ENCODE peak calls at places on chromosomes 7 and 10, in eight cellular contexts. L, V, C, O, Y, E, W and M are unnamed samples.

GRCh38 chr10:93749218-93749799 is 8.4 kb upstream of the LGI1 start:
- DNase-seq in L (peak; percentile 16), V (no peak), C (peak; percentile 28), O (no peak), Y (no peak), E (no peak), W (no peak), M (no peak)

GRCh38 chr10:79345241-79346011 is 1.8 kb upstream of the PPIF start:
- DNase-seq in L (no peak), V (no peak), C (no peak), O (no peak), Y (no peak), E (peak; percentile 18), W (no peak), M (peak; percentile 54)

GRCh38 chr10:13291821-13292773 is 7.8 kb downstream of the PHYH start:
- DNase-seq in L (no peak), V (no peak), C (no peak), O (no peak), Y (no peak), E (no peak), W (no peak), M (no peak)

GRCh38 chr7:45574521-45575500 is 643 bp downstream of the ADCY1 start:
- DNase-seq in L (no peak), V (no peak), C (no peak), O (peak; percentile 55), Y (peak; percentile 29), E (no peak), W (peak; percentile 49), M (peak; percentile 51)

GRCh38 chr7:95527776-95528250 is 42.1 kb downstream of the ASB4 start:
- DNase-seq in L (no peak), V (no peak), C (no peak), O (no peak), Y (no peak), E (peak; percentile 28), W (no peak), M (no peak)

GRCh38 chr7:479115-479947 is 40.3 kb downstream of the PDGFA start:
- DNase-seq in L (no peak), V (peak; percentile 21), C (no peak), O (no peak), Y (no peak), E (no peak), W (peak; percentile 19), M (peak; percentile 8)

GRCh38 chr7:151736403-151736909 is 140.5 kb downstream of the PRKAG2 start:
- DNase-seq in L (peak; percentile 52), V (no peak), C (peak; percentile 54), O (peak; percentile 23), Y (peak; percentile 44), E (peak; percentile 73), W (peak; percentile 96), M (no peak)

GRCh38 chr7:7641129-7641663 is 644 bp downstream of the UMAD1 start:
- DNase-seq in L (no peak), V (no peak), C (peak; percentile 11), O (peak; percentile 45), Y (no peak), E (no peak), W (peak; percentile 11), M (no peak)

GRCh38 chr7:142409471-142409870 is 151.6 kb upstream of the PRSS58 start:
- DNase-seq in L (no peak), V (no peak), C (no peak), O (no peak), Y (no peak), E (no peak), W (no peak), M (no peak)

GRCh38 chr10:44387853-44388251 is 3.0 kb upstream of the CXCL12 start:
- DNase-seq in L (no peak), V (no peak), C (no peak), O (no peak), Y (peak; percentile 15), E (no peak), W (no peak), M (peak; percentile 33)

GRCh38 chr10:68471586-68472408 is at the start of gene DNA2:
- DNase-seq in L (peak; percentile 14), V (peak; percentile 80), C (peak; percentile 66), O (peak; percentile 97), Y (peak; percentile 62), E (peak; percentile 48), W (peak; percentile 50), M (peak; percentile 81)

GRCh38 chr7:107560898-107561516 is 2.7 kb downstream of the COG5 start:
- DNase-seq in L (no peak), V (no peak), C (no peak), O (no peak), Y (no peak), E (no peak), W (no peak), M (no peak)

GRCh38 chr7:31873816-31874597 is 187.0 kb downstream of the PPP1R17 start:
- DNase-seq in L (no peak), V (no peak), C (no peak), O (no peak), Y (no peak), E (no peak), W (no peak), M (no peak)

GRCh38 chr7:52311886-52312285 is 723.5 kb upstream of the POM121L12 start:
- DNase-seq in L (no peak), V (no peak), C (no peak), O (no peak), Y (no peak), E (no peak), W (no peak), M (no peak)

GRCh38 chr10:33746176-33746575 is 411.7 kb upstream of the NRP1 start:
- DNase-seq in L (no peak), V (no peak), C (no peak), O (no peak), Y (no peak), E (no peak), W (no peak), M (no peak)

GRCh38 chr7:150594817-150595216 is 27.6 kb downstream of the GIMAP4 start:
- DNase-seq in L (no peak), V (no peak), C (no peak), O (no peak), Y (no peak), E (no peak), W (no peak), M (no peak)

DNA sequence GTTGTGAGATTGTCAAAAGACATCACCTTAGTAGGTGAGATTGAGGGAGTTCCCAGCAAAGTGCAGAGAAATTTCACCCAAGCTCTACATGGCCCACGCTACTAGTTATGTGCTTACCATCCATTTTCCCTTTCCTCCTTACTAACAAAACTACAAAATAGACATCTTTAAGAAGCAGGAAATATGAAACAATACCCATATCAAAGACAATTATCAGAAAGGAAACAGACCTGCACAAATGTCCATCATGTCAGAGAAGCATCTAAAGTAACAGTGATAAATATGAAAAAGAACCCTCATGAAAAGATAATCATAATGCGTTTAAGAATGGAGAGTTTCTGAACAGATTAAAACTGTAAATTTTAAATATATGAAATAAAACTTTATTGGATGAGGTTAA is 28.2 kb downstream of the GIMAP4 start:
- DNase-seq in L (no peak), V (no peak), C (no peak), O (no peak), Y (no peak), E (no peak), W (no peak), M (no peak)
- TF ChIP-seq POLR2A in L (no peak), V (no peak), C (no peak), O (no peak), Y (no peak), E (no peak), W (no peak), M (no peak)

DNA sequence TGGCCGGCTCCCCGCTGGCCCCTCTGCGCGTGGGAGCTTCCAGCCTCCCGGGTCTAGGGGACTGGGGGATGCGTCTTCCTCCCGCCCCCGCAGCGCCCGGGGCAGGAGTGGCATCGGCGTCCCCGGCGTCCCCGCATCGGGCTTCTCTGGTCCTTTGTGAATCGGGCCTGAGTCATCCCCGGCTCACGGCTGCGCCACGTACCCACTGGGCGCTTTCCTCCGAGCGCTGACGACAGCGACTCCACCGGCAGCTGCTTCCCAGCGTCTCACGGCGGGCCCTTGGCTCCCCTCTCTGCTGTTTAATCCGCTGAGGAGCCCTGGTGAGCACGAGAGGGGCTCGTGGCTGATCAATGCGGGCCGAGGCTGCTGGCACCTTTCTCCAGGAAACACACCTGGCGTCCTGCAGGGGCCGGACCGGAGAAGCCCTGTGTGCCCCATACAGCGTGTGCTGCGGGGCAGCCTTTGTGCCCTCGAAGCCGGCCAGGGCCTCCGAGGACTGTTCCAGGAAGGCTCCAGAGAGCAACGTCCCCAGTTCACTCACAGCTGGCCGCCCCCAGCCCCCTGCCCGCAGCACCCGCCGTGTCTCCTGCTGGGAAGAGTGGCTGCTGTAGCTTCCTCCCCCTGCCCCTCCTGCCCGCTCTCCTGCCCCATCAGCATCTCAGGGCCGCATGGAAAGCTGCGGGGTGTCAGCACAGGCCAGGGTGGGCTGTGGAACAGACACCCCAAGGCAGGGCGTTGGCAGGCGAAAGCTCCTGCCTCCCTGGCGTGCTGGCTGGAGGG is 95.5 kb upstream of the DIP2C start:
- DNase-seq in L (no peak), V (peak; percentile 77), C (peak; percentile 45), O (no peak), Y (peak; percentile 69), E (peak; percentile 41), W (peak; percentile 88), M (peak; percentile 44)
- TF ChIP-seq CTCF in L (no peak), V (no peak), C (no peak), O (no peak), Y (no peak), E (no peak), W (peak; percentile 43), M (no peak)

DNA sequence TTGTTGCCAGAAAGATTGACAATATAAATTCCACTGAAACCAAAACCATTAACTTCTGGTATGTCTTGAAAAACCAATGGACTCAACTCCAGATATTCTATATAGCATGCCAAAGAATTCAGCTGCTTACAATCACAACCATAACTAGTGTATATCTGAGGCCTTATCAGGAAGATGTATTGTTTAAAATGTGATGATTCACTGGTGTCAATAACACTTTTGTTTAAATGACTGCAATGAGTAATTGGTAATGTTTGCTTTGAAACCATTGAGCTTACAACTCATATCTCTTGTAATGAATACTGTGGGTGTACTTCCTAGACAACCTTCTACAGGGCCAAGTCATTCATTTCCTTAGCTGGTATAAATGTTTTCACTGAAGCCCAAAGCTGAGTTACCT is 727.9 kb upstream of the KCND2 start:
- DNase-seq in L (no peak), V (no peak), C (no peak), O (no peak), Y (no peak), E (no peak), W (peak; percentile 26), M (no peak)
- TF ChIP-seq POLR2A in L (no peak), V (no peak), C (no peak), O (no peak), Y (no peak), E (no peak), W (no peak), M (no peak)

GRCh38 chr10:86708783-86709778 is 40.8 kb downstream of the LDB3 start:
- DNase-seq in L (no peak), V (peak; percentile 35), C (no peak), O (no peak), Y (no peak), E (no peak), W (no peak), M (no peak)

GRCh38 chr10:86711957-86712708 is 43.8 kb downstream of the LDB3 start:
- DNase-seq in L (peak; percentile 42), V (no peak), C (no peak), O (no peak), Y (no peak), E (peak; percentile 62), W (peak; percentile 25), M (peak; percentile 47)

GRCh38 chr10:86710987-86711236 is 42.6 kb downstream of the LDB3 start:
- DNase-seq in L (no peak), V (no peak), C (no peak), O (no peak), Y (no peak), E (no peak), W (no peak), M (no peak)

GRCh38 chr10:86709786-86710185 is 41.5 kb downstream of the LDB3 start:
- DNase-seq in L (no peak), V (no peak), C (no peak), O (no peak), Y (no peak), E (no peak), W (no peak), M (no peak)

GRCh38 chr10:86711237-86711956 is 43.1 kb downstream of the LDB3 start:
- DNase-seq in L (peak; percentile 67), V (peak; percentile 95), C (peak; percentile 91), O (peak; percentile 86), Y (peak; percentile 90), E (peak; percentile 90), W (peak; percentile 85), M (peak; percentile 86)
- TF ChIP-seq CTCF in L (peak; percentile 90), V (peak; percentile 75), C (peak; percentile 94), O (no peak), Y (no peak), E (peak; percentile 57), W (peak; percentile 98), M (peak; percentile 86)